ENCODE peak calls at places on chromosomes 16 and 17, in seven cellular contexts. A, Q, N, W, G, B and J are unnamed samples.
A peak's percentile ranks its signal among the peaks of the same experiment; 100 is the strongest.

GRCh38 chr16:11914759-11915643 is 755 bp downstream of the GSPT1 start:
- DNase-seq in G (peak; percentile 69), Q (peak; percentile 37), B (no peak), W (peak; percentile 43), A (peak; percentile 22), N (peak; percentile 17), J (peak; percentile 34)

GRCh38 chr16:85988723-85989313 is 89.9 kb downstream of the IRF8 start:
- DNase-seq in W (no peak), A (no peak), N (no peak), B (no peak), Q (no peak), G (no peak), J (no peak)

GRCh38 chr17:3916013-3916696 is at the start of gene P2RX1:
- DNase-seq in B (no peak), Q (peak; percentile 87), A (no peak), W (no peak), G (peak; percentile 59), N (no peak), J (peak; percentile 75)

GRCh38 chr17:17928422-17929386 is 43.5 kb downstream of the TOM1L2 start:
- DNase-seq in B (no peak), W (no peak), A (no peak), Q (peak; percentile 40), G (no peak), N (peak; percentile 85), J (peak; percentile 58)

GRCh38 chr16:22890976-22891375 is 77.0 kb downstream of the HS3ST2 start:
- DNase-seq in B (no peak), G (no peak), N (no peak), A (no peak), Q (no peak), W (no peak), J (no peak)

GRCh38 chr17:685006-685405 is 29.6 kb downstream of the VPS53 start:
- DNase-seq in Q (no peak), B (no peak), N (no peak), W (no peak), G (no peak), A (no peak), J (no peak)

GRCh38 chr17:44112284-44113280 is 10.9 kb downstream of the HDAC5 start:
- DNase-seq in G (peak; percentile 35), B (no peak), N (no peak), W (no peak), A (no peak), Q (no peak), J (no peak)

GRCh38 chr17:43875476-43876147 is 28.6 kb downstream of the CD300LG start:
- DNase-seq in W (no peak), G (no peak), A (no peak), B (no peak), Q (no peak), N (no peak), J (no peak)

GRCh38 chr17:72193395-72194106 is 72.7 kb downstream of the SOX9 start:
- DNase-seq in W (peak; percentile 36), Q (peak; percentile 78), B (no peak), A (no peak), G (no peak), N (no peak), J (peak; percentile 73)